ENCODE peak calls at places on chromosomes 16 and 17, in four cellular contexts. One of them, this sample, is unnamed.

GRCh38 chr17:57021226-57021940 is 43.5 kb downstream of the SCPEP1 start:
- DNase-seq in OCI-LY7: no peak
- DNase-seq in coronary artery: peak; percentile 65
- DNase-seq in WERI-Rb-1: no peak
- DNase-seq in this sample: no peak

GRCh38 chr16:47732806-47733150 is 271.6 kb downstream of the PHKB start:
- DNase-seq in OCI-LY7: no peak
- DNase-seq in coronary artery: no peak
- DNase-seq in WERI-Rb-1: no peak
- DNase-seq in this sample: no peak

GRCh38 chr16:57386381-57386951 is 14.2 kb downstream of the CX3CL1 start:
- DNase-seq in OCI-LY7: no peak
- DNase-seq in coronary artery: no peak
- DNase-seq in WERI-Rb-1: no peak
- DNase-seq in this sample: no peak

GRCh38 chr17:7897773-7898172 is 9.2 kb downstream of the CHD3 start:
- DNase-seq in OCI-LY7: no peak
- DNase-seq in coronary artery: peak; percentile 60
- DNase-seq in WERI-Rb-1: no peak
- DNase-seq in this sample: no peak

GRCh38 chr16:67481561-67482259 is 753 bp upstream of the ATP6V0D1 start:
- DNase-seq in OCI-LY7: peak; percentile 72
- DNase-seq in coronary artery: no peak
- DNase-seq in WERI-Rb-1: peak; percentile 53
- DNase-seq in this sample: no peak

GRCh38 chr16:81445143-81445922 is 725 bp downstream of the CMIP start:
- DNase-seq in OCI-LY7: peak; percentile 67
- DNase-seq in coronary artery: no peak
- DNase-seq in WERI-Rb-1: peak; percentile 24
- DNase-seq in this sample: peak; percentile 52

GRCh38 chr17:49901460-49902331 is 53.8 kb upstream of the TAC4 start:
- DNase-seq in OCI-LY7: no peak
- DNase-seq in coronary artery: no peak
- DNase-seq in WERI-Rb-1: no peak
- DNase-seq in this sample: no peak

GRCh38 chr17:62188713-62189112 is 123.6 kb upstream of the MED13 start:
- DNase-seq in OCI-LY7: no peak
- DNase-seq in coronary artery: no peak
- DNase-seq in WERI-Rb-1: peak; percentile 30
- DNase-seq in this sample: no peak

GRCh38 chr17:45175759-45176140 is 14.1 kb downstream of the HEXIM2 start:
- DNase-seq in OCI-LY7: no peak
- DNase-seq in coronary artery: no peak
- DNase-seq in WERI-Rb-1: no peak
- DNase-seq in this sample: no peak

GRCh38 chr17:62405451-62405850 is 18.2 kb upstream of the METTL2A start:
- DNase-seq in OCI-LY7: no peak
- DNase-seq in coronary artery: no peak
- DNase-seq in WERI-Rb-1: no peak
- DNase-seq in this sample: no peak

GRCh38 chr17:19867654-19868395 is at the start of gene ULK2:
- DNase-seq in OCI-LY7: peak; percentile 59
- DNase-seq in coronary artery: no peak
- DNase-seq in WERI-Rb-1: peak; percentile 37
- DNase-seq in this sample: no peak

GRCh38 chr16:77663711-77664110 is 58.6 kb upstream of the NUDT7 start:
- DNase-seq in OCI-LY7: no peak
- DNase-seq in coronary artery: no peak
- DNase-seq in WERI-Rb-1: peak; percentile 70
- DNase-seq in this sample: no peak

GRCh38 chr16:84357191-84357651 is 11.1 kb upstream of the ATP2C2 start:
- DNase-seq in OCI-LY7: no peak
- DNase-seq in coronary artery: no peak
- DNase-seq in WERI-Rb-1: no peak
- DNase-seq in this sample: no peak

GRCh38 chr17:51154176-51154575 is 817 bp downstream of the NME1 start:
- DNase-seq in OCI-LY7: peak; percentile 49
- DNase-seq in coronary artery: no peak
- DNase-seq in WERI-Rb-1: no peak
- DNase-seq in this sample: no peak

GRCh38 chr16:8565498-8565897 is 24.8 kb downstream of the TMEM114 start:
- DNase-seq in OCI-LY7: no peak
- DNase-seq in coronary artery: no peak
- DNase-seq in WERI-Rb-1: no peak
- DNase-seq in this sample: no peak

GRCh38 chr16:27531186-27531585 is 18.5 kb downstream of the GTF3C1 start:
- DNase-seq in OCI-LY7: no peak
- DNase-seq in coronary artery: no peak
- DNase-seq in WERI-Rb-1: no peak
- DNase-seq in this sample: no peak

GRCh38 chr16:52976539-52977167 is 76.0 kb downstream of the CHD9NB start:
- DNase-seq in OCI-LY7: peak; percentile 49
- DNase-seq in coronary artery: no peak
- DNase-seq in WERI-Rb-1: peak; percentile 14
- DNase-seq in this sample: no peak

GRCh38 chr16:67184453-67185002 is 765 bp upstream of the MATCAP1 start:
- DNase-seq in OCI-LY7: no peak
- DNase-seq in coronary artery: no peak
- DNase-seq in WERI-Rb-1: peak; percentile 52
- DNase-seq in this sample: no peak

GRCh38 chr17:27366438-27366837 is 72.5 kb downstream of the WSB1 start:
- DNase-seq in OCI-LY7: no peak
- DNase-seq in coronary artery: no peak
- DNase-seq in WERI-Rb-1: no peak
- DNase-seq in this sample: no peak

GRCh38 chr17:21240375-21241055 is 12.7 kb downstream of the NATD1 start:
- DNase-seq in OCI-LY7: no peak
- DNase-seq in coronary artery: no peak
- DNase-seq in WERI-Rb-1: no peak
- DNase-seq in this sample: no peak

GRCh38 chr16:88619859-88620655 is 18.3 kb upstream of the IL17C start:
- DNase-seq in OCI-LY7: no peak
- DNase-seq in coronary artery: no peak
- DNase-seq in WERI-Rb-1: no peak
- DNase-seq in this sample: peak; percentile 78

GRCh38 chr17:31558748-31559646 is 167.5 kb downstream of the RAB11FIP4 start:
- DNase-seq in OCI-LY7: peak; percentile 75
- DNase-seq in coronary artery: peak; percentile 91
- DNase-seq in WERI-Rb-1: peak; percentile 76
- DNase-seq in this sample: peak; percentile 48

GRCh38 chr16:11497329-11497805 is 89.4 kb downstream of the LITAF start:
- DNase-seq in OCI-LY7: no peak
- DNase-seq in coronary artery: peak; percentile 99
- DNase-seq in WERI-Rb-1: peak; percentile 85
- DNase-seq in this sample: no peak

GRCh38 chr17:68697850-68698313 is 96.7 kb upstream of the FAM20A start:
- DNase-seq in OCI-LY7: no peak
- DNase-seq in coronary artery: no peak
- DNase-seq in WERI-Rb-1: no peak
- DNase-seq in this sample: no peak

DNA sequence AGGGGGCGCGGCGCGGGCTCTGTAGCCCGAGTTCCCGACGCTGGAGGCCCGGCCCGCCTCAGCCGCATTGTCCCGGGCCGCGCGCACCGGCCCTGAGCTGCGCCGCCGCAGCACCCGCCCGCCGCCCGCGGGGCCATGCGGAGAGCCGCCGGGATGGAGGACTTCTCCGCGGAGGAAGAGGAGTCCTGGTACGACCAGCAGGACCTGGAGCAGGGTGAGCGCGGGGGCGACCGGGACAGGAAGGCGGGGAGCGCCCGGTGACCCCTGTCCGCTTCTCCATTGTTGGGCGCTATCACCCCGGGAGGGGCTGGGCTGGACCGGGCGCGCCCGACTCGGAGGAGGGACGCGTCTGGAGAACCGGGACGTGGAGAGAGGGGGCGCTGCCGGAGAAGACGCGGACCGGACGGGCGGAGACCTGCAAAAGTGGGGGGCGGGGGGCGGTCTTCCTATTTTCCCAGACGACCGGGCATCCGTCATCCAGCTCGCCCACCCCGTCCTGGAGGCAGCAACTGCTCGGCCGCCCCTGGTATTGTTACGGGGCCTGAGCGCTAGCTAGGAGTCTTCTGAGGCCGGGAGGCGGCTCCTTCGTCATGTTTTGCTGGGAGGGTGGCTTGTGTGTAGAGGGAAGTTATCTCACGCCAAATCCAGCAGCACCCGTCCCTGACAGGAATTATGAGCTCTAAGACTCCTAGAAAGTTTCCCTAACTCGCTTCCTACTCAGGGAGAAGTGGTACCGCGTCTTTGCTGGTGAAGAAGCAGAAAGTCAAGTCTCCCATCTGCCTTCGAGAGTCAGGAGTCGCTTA is 678 bp downstream of the CDR2L start:
- DNase-seq in OCI-LY7: peak; percentile 15
- DNase-seq in coronary artery: peak; percentile 91
- DNase-seq in WERI-Rb-1: peak; percentile 83
- DNase-seq in this sample: no peak
- TF ChIP-seq CTCF in OCI-LY7: peak; percentile 9
- TF ChIP-seq CTCF in coronary artery: peak; percentile 38
- TF ChIP-seq CTCF in WERI-Rb-1: peak; percentile 48
- TF ChIP-seq CTCF in this sample: peak; percentile 5

GRCh38 chr17:40548491-40548981 is 16.7 kb downstream of the CCR7 start:
- DNase-seq in OCI-LY7: no peak
- DNase-seq in coronary artery: peak; percentile 71
- DNase-seq in WERI-Rb-1: peak; percentile 3
- DNase-seq in this sample: no peak

GRCh38 chr17:40548982-40549680 is 16.1 kb downstream of the CCR7 start:
- DNase-seq in OCI-LY7: no peak
- DNase-seq in coronary artery: peak; percentile 76
- DNase-seq in WERI-Rb-1: peak; percentile 7
- DNase-seq in this sample: peak; percentile 8

GRCh38 chr17:40545660-40546059 is 19.6 kb downstream of the CCR7 start:
- DNase-seq in OCI-LY7: no peak
- DNase-seq in coronary artery: peak; percentile 68
- DNase-seq in WERI-Rb-1: no peak
- DNase-seq in this sample: no peak

GRCh38 chr17:40547079-40547784 is 18.0 kb downstream of the CCR7 start:
- DNase-seq in OCI-LY7: peak; percentile 88
- DNase-seq in coronary artery: peak; percentile 57
- DNase-seq in WERI-Rb-1: no peak
- DNase-seq in this sample: peak; percentile 17

DNA sequence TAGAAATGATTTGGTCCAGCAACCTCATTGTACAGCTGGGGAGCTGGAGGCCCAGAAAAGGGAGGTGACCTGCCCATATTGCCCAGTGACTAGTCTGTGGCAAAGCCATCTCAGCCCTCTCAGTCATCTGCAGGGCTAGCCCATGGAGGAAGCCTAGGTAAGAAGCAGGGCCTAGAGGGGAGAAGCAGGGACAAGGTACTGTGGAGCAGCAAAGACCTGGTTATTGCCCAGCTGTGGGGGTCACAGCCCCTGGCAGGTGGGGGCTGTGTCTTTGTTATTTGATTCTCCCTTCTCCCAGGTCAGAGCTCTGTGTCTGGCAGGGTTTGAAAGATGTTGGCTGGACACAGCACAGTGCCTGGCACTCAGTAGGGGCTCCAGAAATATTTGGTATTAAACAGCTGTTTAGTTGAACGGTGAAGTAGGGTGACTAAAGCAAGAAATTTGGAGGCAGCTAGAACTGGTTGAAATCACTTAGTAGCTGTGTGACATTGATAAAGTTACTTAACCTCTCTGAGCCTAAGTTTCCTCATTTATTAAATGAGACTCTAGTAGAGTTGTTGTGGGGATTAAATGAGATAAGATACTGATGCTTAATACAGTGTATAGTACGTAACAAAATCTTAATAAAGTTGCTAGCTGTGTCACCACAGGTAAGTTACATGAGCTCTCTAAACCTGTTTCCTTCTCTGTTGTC is 17.3 kb downstream of the CCR7 start:
- DNase-seq in OCI-LY7: no peak
- DNase-seq in coronary artery: no peak
- DNase-seq in WERI-Rb-1: no peak
- DNase-seq in this sample: no peak
- TF ChIP-seq CTCF in OCI-LY7: no peak
- TF ChIP-seq CTCF in coronary artery: no peak
- TF ChIP-seq CTCF in WERI-Rb-1: no peak
- TF ChIP-seq CTCF in this sample: no peak

GRCh38 chr17:77373298-77374169 is 232.8 kb downstream of the SEC14L1 start:
- DNase-seq in OCI-LY7: peak; percentile 31
- DNase-seq in coronary artery: no peak
- DNase-seq in WERI-Rb-1: no peak
- DNase-seq in this sample: no peak

GRCh38 chr17:77372444-77373297 is 231.9 kb downstream of the SEC14L1 start:
- DNase-seq in OCI-LY7: peak; percentile 77
- DNase-seq in coronary artery: peak; percentile 87
- DNase-seq in WERI-Rb-1: no peak
- DNase-seq in this sample: peak; percentile 75

GRCh38 chr17:77375526-77375916 is 234.8 kb downstream of the SEC14L1 start:
- DNase-seq in OCI-LY7: no peak
- DNase-seq in coronary artery: no peak
- DNase-seq in WERI-Rb-1: no peak
- DNase-seq in this sample: no peak

GRCh38 chr17:77375108-77375507 is 234.3 kb downstream of the SEC14L1 start:
- DNase-seq in OCI-LY7: no peak
- DNase-seq in coronary artery: no peak
- DNase-seq in WERI-Rb-1: no peak
- DNase-seq in this sample: no peak

GRCh38 chr17:77374170-77374936 is 233.6 kb downstream of the SEC14L1 start:
- DNase-seq in OCI-LY7: peak; percentile 78
- DNase-seq in coronary artery: peak; percentile 90
- DNase-seq in WERI-Rb-1: peak; percentile 86
- DNase-seq in this sample: peak; percentile 55
- TF ChIP-seq CTCF in OCI-LY7: peak; percentile 63
- TF ChIP-seq CTCF in coronary artery: no peak
- TF ChIP-seq CTCF in WERI-Rb-1: peak; percentile 31
- TF ChIP-seq CTCF in this sample: no peak

DNA sequence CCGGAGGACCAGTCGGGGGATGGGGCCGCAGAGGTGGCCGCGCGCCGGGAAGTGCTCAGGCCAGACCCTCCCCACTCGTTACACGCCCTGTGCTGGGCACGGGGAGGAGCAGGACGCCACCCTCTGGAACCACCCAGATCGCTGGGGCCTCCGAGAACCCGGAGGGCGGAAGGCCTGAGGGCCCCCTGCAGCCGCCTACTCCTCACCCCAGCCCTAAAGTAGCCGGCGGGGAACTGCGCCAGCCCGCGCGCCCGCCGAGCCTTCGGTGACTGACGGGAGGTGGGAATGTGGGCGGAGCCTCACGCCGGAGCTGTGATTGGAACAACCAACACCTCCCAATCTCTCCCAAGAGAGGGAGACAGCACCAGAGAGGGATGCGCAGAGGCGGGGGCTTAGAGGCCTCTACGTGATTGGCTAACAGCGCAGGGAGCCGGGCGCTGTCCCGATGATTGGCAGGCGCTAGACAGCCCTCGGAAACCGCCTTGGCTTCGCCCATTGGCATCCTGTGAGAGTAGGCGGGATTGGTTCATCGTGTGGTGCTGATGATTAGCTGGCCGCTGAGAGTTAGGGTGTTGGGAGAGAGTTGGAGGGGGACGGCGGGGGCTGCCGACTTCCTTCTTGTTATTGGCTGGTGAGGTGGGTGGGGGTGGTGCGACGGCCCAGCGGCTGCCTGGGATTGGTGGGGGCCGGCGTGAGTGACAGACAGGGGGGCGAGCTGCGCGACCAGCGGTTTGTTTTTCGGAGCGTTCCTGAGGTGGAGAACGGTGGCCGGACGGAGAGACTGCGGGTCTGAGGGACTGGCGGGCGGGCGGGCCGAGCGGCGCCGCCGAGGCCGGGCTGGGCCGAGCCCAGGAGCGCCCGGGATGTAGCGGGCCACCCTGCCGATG is at the start of gene MAP3K3:
- DNase-seq in OCI-LY7: peak; percentile 100
- DNase-seq in coronary artery: peak; percentile 100
- DNase-seq in WERI-Rb-1: peak; percentile 100
- DNase-seq in this sample: peak; percentile 92
- TF ChIP-seq CTCF in OCI-LY7: peak; percentile 52
- TF ChIP-seq CTCF in coronary artery: no peak
- TF ChIP-seq CTCF in WERI-Rb-1: peak; percentile 41
- TF ChIP-seq CTCF in this sample: no peak